ENCODE peak calls at places on chromosomes 5 and 9, in nine cellular contexts. X is activated B cell treated with CpG ODN at 0.5 μM for 24 hours, G is BJ, W is brain microvascular endothelial cell, A is IMR-90, N is type B pancreatic cell, O is cardiac fibroblast, P is neural progenitor cell, B is left ventricle myocardium inferior. J is an unnamed sample.

GRCh38 chr5:115816226-115817042 is at the start of gene CDO1:
- DNase-seq in X (peak), G (no peak), W (peak), A (peak), N (peak), O (peak), P (peak), B (peak), J (peak)

GRCh38 chr9:95091971-95092320 is 225.6 kb downstream of the FANCC start:
- DNase-seq in X (no peak), G (no peak), W (peak), A (peak), N (no peak), O (peak), P (no peak), B (no peak), J (peak)

GRCh38 chr5:73373814-73374510 is 74.6 kb downstream of the FOXD1 start:
- DNase-seq in X (no peak), G (no peak), W (no peak), A (no peak), N (no peak), O (no peak), P (no peak), B (no peak), J (peak)

GRCh38 chr5:149310947-149311675 is 34.2 kb upstream of the GRPEL2 start:
- DNase-seq in X (no peak), G (no peak), W (peak), A (peak), N (no peak), O (peak), P (no peak), B (no peak), J (peak)

GRCh38 chr5:112232651-112233050 is 186.4 kb downstream of the EPB41L4A start:
- DNase-seq in X (no peak), G (no peak), W (no peak), A (no peak), N (no peak), O (no peak), P (no peak), B (no peak), J (no peak)

GRCh38 chr9:22037954-22038690 is 29.0 kb upstream of the CDKN2B start:
- DNase-seq in X (no peak), G (no peak), W (no peak), A (peak), N (no peak), O (peak), P (no peak), B (no peak), J (no peak)

GRCh38 chr9:129834489-129835127 is 467 bp downstream of the C9orf78 start:
- DNase-seq in X (no peak), G (no peak), W (no peak), A (no peak), N (no peak), O (no peak), P (peak), B (no peak), J (no peak)

GRCh38 chr9:31908158-31908890 is 476.1 kb upstream of the ACO1 start:
- DNase-seq in X (no peak), G (no peak), W (no peak), A (no peak), N (no peak), O (no peak), P (no peak), B (no peak), J (no peak)

GRCh38 chr9:83744206-83744605 is 36.4 kb upstream of the UBQLN1 start:
- DNase-seq in X (no peak), G (no peak), W (no peak), A (no peak), N (no peak), O (no peak), P (no peak), B (no peak), J (no peak)

GRCh38 chr9:109083813-109084405 is 35.8 kb downstream of the TMEM245 start:
- DNase-seq in X (no peak), G (no peak), W (no peak), A (no peak), N (no peak), O (no peak), P (no peak), B (no peak), J (no peak)

GRCh38 chr5:80139573-80139972 is 104.4 kb downstream of the THBS4 start:
- DNase-seq in X (no peak), G (no peak), W (no peak), A (no peak), N (no peak), O (no peak), P (no peak), B (no peak), J (no peak)

GRCh38 chr9:36925033-36925432 is 109.0 kb downstream of the PAX5 start:
- DNase-seq in X (no peak), G (no peak), W (no peak), A (no peak), N (no peak), O (no peak), P (no peak), B (no peak), J (no peak)

GRCh38 chr5:1915316-1915715 is 32.6 kb upstream of the IRX4 start:
- DNase-seq in X (no peak), G (no peak), W (no peak), A (no peak), N (no peak), O (no peak), P (no peak), B (no peak), J (no peak)

GRCh38 chr9:112852741-112853505 is 37.8 kb downstream of the SLC46A2 start:
- DNase-seq in X (no peak), G (no peak), W (no peak), A (no peak), N (no peak), O (no peak), P (no peak), B (no peak), J (no peak)

GRCh38 chr5:107699425-107699824 is 28.7 kb upstream of the EFNA5 start:
- DNase-seq in X (no peak), G (no peak), W (no peak), A (no peak), N (no peak), O (no peak), P (no peak), B (no peak), J (no peak)

GRCh38 chr5:55633574-55634203 is 78.4 kb downstream of the SLC38A9 start:
- DNase-seq in X (no peak), G (no peak), W (peak), A (peak), N (no peak), O (peak), P (no peak), B (peak), J (no peak)

GRCh38 chr5:16926417-16926816 is 9.7 kb downstream of the MYO10 start:
- DNase-seq in X (no peak), G (no peak), W (no peak), A (no peak), N (no peak), O (no peak), P (no peak), B (no peak), J (no peak)

GRCh38 chr5:8333977-8334376 is 465.0 kb downstream of the MTRR start:
- DNase-seq in X (no peak), G (no peak), W (no peak), A (no peak), N (no peak), O (no peak), P (no peak), B (no peak), J (no peak)

GRCh38 chr9:112093875-112094227 is 81.2 kb downstream of the SUSD1 start:
- DNase-seq in X (no peak), G (no peak), W (no peak), A (no peak), N (no peak), O (no peak), P (no peak), B (no peak), J (no peak)

GRCh38 chr9:77440057-77440456 is 208.1 kb downstream of the GNA14 start:
- DNase-seq in X (no peak), G (peak), W (peak), A (peak), N (no peak), O (no peak), P (peak), B (no peak), J (peak)

GRCh38 chr5:54985301-54986268 is at the start of gene ESM1:
- DNase-seq in X (no peak), G (peak), W (peak), A (peak), N (no peak), O (peak), P (no peak), B (no peak), J (peak)

GRCh38 chr5:56200856-56201638 is 32.1 kb downstream of the ANKRD55 start:
- DNase-seq in X (no peak), G (no peak), W (peak), A (peak), N (no peak), O (peak), P (peak), B (peak), J (peak)

GRCh38 chr9:72843525-72844439 is 109.1 kb downstream of the ALDH1A1 start:
- DNase-seq in X (no peak), G (no peak), W (no peak), A (no peak), N (no peak), O (no peak), P (no peak), B (no peak), J (no peak)
- TF ChIP-seq CTCF in X (no peak), G (peak), W (peak), A (no peak), N (peak), O (peak), P (peak), B (no peak), J (no peak)

DNA sequence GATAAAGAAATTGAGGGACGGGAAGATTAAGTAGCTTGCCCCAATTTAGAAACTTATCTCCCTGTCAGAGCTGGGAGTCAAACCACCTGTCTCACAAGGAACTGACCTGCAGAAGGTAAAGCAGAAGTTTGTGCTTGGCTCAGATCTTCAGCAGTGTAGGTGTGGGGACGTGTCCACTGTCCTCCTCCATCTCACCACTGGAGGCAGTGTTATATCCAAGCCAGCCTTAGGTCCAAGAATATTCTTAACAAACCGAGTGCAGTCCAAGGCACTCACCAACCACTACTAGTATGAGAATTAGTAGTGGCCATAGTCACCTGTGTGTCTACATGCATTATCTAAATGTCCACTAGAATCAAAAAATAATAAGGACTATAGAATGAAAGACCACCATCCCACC is 86.3 kb upstream of the IRX1 start:
- DNase-seq in X (no peak), G (no peak), W (no peak), A (no peak), N (no peak), O (no peak), P (no peak), B (no peak), J (no peak)
- TF ChIP-seq CTCF in X (no peak), G (no peak), W (no peak), A (no peak), N (peak), O (no peak), P (peak), B (peak), J (no peak)

GRCh38 chr9:85248514-85249312 is 493.0 kb downstream of the AGTPBP1 start:
- DNase-seq in X (no peak), G (no peak), W (peak), A (no peak), N (no peak), O (peak), P (no peak), B (no peak), J (no peak)
- TF ChIP-seq CTCF in X (no peak), G (no peak), W (no peak), A (no peak), N (no peak), O (no peak), P (no peak), B (no peak), J (no peak)

GRCh38 chr5:34832568-34832967 is 6.4 kb upstream of the TTC23L start:
- DNase-seq in X (no peak), G (no peak), W (no peak), A (no peak), N (no peak), O (peak), P (no peak), B (no peak), J (no peak)

GRCh38 chr5:34835664-34836063 is 3.3 kb upstream of the TTC23L start:
- DNase-seq in X (no peak), G (no peak), W (no peak), A (no peak), N (no peak), O (no peak), P (no peak), B (no peak), J (no peak)

GRCh38 chr5:34834794-34835089 is 4.2 kb upstream of the TTC23L start:
- DNase-seq in X (no peak), G (no peak), W (no peak), A (no peak), N (no peak), O (no peak), P (no peak), B (no peak), J (no peak)

GRCh38 chr5:34833090-34833489 is 5.9 kb upstream of the TTC23L start:
- DNase-seq in X (no peak), G (no peak), W (no peak), A (no peak), N (no peak), O (no peak), P (no peak), B (no peak), J (no peak)

DNA sequence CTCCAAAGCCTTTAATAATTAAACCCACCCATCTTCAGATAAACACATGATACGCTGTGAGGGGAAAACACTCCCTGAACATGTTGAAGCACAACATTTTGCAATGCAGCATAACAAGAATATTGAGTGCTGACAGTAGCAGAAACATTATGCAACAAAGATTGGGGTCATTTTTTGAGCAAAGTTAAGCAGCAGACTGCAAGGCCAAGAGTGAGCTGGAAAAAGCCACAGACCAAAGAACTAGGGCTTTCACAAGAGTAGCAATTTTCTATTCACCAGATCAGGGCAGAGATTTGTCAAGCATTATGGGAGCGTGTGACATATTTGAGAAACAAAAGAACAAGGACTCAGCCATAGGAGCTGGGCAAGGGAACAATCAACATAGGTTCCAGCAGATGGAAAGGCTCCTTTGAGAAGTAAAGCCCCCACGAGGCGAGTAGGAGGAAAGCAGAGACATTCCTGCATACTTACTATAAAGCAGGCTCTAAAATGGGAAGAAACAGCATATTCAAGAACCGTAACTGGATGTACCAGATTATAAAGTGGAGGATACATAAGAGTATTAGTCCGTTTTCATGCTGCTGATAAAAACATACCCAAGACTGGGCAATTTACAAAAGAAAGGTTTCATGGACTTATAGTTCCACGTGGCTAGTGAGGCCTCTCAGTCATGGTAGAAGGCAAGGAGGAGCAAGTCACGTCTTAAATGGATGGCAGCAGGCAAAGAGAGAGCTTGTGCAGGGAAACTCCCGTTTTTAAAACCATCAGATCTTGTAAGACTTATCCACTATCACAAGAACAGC is 4.8 kb upstream of the TTC23L start:
- DNase-seq in X (no peak), G (no peak), W (no peak), A (no peak), N (no peak), O (peak), P (no peak), B (no peak), J (no peak)
- TF ChIP-seq CTCF in X (no peak), G (no peak), W (peak), A (no peak), N (no peak), O (no peak), P (peak), B (no peak), J (no peak)

GRCh38 chr5:169265888-169266287 is 35.1 kb downstream of the SLIT3 start:
- DNase-seq in X (no peak), G (no peak), W (no peak), A (peak), N (no peak), O (peak), P (peak), B (no peak), J (peak)
- TF ChIP-seq CTCF in X (no peak), G (peak), W (peak), A (peak), N (peak), O (no peak), P (peak), B (no peak), J (no peak)

GRCh38 chr9:122348791-122349190 is 22.0 kb upstream of the PTGS1 start:
- DNase-seq in X (no peak), G (no peak), W (no peak), A (no peak), N (no peak), O (no peak), P (no peak), B (no peak), J (no peak)

GRCh38 chr9:122349201-122349600 is 21.6 kb upstream of the PTGS1 start:
- DNase-seq in X (no peak), G (no peak), W (no peak), A (no peak), N (no peak), O (no peak), P (no peak), B (no peak), J (no peak)

GRCh38 chr9:122348288-122348777 is 22.5 kb upstream of the PTGS1 start:
- DNase-seq in X (no peak), G (no peak), W (no peak), A (no peak), N (no peak), O (no peak), P (no peak), B (no peak), J (no peak)

GRCh38 chr9:122346478-122347347 is 24.1 kb upstream of the PTGS1 start:
- DNase-seq in X (peak), G (no peak), W (no peak), A (no peak), N (no peak), O (no peak), P (peak), B (peak), J (no peak)

DNA sequence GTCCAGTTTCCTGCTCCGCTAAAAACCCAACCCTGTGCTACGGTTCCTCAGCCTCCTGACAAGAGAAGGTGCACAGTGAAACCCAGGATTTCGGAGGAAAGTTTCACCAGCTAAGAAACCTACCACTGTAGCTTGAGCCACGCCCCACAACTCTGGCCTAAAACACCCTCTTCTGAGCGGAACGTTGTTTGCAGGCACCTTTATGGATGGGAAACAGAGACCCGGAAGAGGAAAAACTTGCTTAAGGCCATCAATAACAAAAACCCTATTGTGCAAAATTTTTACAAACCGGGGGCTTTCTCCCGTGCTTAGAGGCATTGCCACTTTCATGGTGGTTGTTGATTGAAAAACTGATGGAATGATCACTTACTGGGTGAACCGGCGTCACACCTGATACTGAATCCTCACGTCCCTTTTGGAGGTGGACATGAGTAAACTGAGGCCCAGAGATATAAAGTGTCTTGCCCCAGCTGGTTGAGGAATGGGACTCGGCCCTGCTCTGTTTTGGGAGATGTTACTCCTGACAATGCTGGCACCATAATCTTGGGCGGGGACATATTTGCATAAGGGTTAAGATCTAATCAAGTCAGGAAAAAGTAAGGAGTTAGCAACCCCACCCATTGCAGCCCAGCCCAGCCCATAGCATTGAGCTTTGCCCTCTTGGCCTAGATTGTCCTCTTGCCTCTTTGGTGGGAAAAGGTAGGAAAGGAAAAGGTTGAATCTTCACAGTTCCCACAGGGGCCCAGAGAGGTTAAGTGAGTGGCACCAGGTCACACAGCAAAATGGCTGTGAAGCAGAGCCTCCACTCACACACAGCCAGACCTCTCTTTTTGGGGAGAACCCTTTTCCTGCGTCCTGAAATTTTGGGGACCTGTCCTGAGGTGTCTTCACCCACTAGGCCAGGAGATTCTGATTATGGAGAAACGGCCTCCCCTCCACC is 23.2 kb upstream of the PTGS1 start:
- DNase-seq in X (no peak), G (no peak), W (no peak), A (no peak), N (no peak), O (peak), P (no peak), B (no peak), J (peak)
- TF ChIP-seq CTCF in X (no peak), G (peak), W (no peak), A (no peak), N (no peak), O (peak), P (no peak), B (no peak), J (no peak)

GRCh38 chr9:127506814-127507750 is 55.8 kb downstream of the LRSAM1 start:
- DNase-seq in X (no peak), G (no peak), W (peak), A (peak), N (no peak), O (peak), P (no peak), B (no peak), J (peak)
- TF ChIP-seq CTCF in X (no peak), G (no peak), W (peak), A (no peak), N (no peak), O (no peak), P (no peak), B (no peak), J (no peak)

J was measured in fibroblast of lung.